ENCODE peak calls at places on chromosome 21, in five cellular contexts. One of them, this sample, is unnamed.
A peak's percentile ranks its signal among the peaks of the same experiment; 100 is the strongest.

GRCh38 chr21:41579692-41580091 is 71.7 kb upstream of the TMPRSS2 start:
- DNase-seq in kidney: no peak
- DNase-seq in cardiac muscle cell: no peak
- DNase-seq in stomach: no peak
- DNase-seq in heart right ventricle: no peak
- DNase-seq in this sample: no peak

GRCh38 chr21:41684381-41685245 is 82.2 kb downstream of the RIPK4 start:
- DNase-seq in kidney: no peak
- DNase-seq in cardiac muscle cell: peak; percentile 68
- DNase-seq in stomach: peak; percentile 74
- DNase-seq in heart right ventricle: no peak
- DNase-seq in this sample: no peak

GRCh38 chr21:24046816-24047443 is 1560.4 kb downstream of the MRPL39 start:
- DNase-seq in kidney: no peak
- DNase-seq in cardiac muscle cell: no peak
- DNase-seq in stomach: no peak
- DNase-seq in heart right ventricle: no peak
- DNase-seq in this sample: no peak

GRCh38 chr21:39579734-39580332 is 32.9 kb upstream of the B3GALT5 start:
- DNase-seq in kidney: no peak
- DNase-seq in cardiac muscle cell: no peak
- DNase-seq in stomach: no peak
- DNase-seq in heart right ventricle: no peak
- DNase-seq in this sample: no peak

GRCh38 chr21:31974454-31974985 is 101.7 kb downstream of the HUNK start:
- DNase-seq in kidney: no peak
- DNase-seq in cardiac muscle cell: no peak
- DNase-seq in stomach: peak; percentile 28
- DNase-seq in heart right ventricle: no peak
- DNase-seq in this sample: no peak

GRCh38 chr21:26846036-26846931 is 1.1 kb upstream of the ADAMTS1 start:
- DNase-seq in kidney: peak; percentile 98
- DNase-seq in cardiac muscle cell: peak; percentile 93
- DNase-seq in stomach: peak; percentile 56
- DNase-seq in heart right ventricle: peak; percentile 94
- DNase-seq in this sample: no peak

GRCh38 chr21:28127390-28127789 is 865.3 kb downstream of the LTN1 start:
- DNase-seq in kidney: no peak
- DNase-seq in cardiac muscle cell: no peak
- DNase-seq in stomach: no peak
- DNase-seq in heart right ventricle: no peak
- DNase-seq in this sample: no peak

GRCh38 chr21:28972398-28972797 is 20.3 kb downstream of the LTN1 start:
- DNase-seq in kidney: no peak
- DNase-seq in cardiac muscle cell: no peak
- DNase-seq in stomach: no peak
- DNase-seq in heart right ventricle: no peak
- DNase-seq in this sample: no peak

GRCh38 chr21:37341254-37341960 is 25.2 kb upstream of the DYRK1A start:
- DNase-seq in kidney: no peak
- DNase-seq in cardiac muscle cell: peak; percentile 9
- DNase-seq in stomach: no peak
- DNase-seq in heart right ventricle: no peak
- DNase-seq in this sample: no peak

GRCh38 chr21:32770514-32771133 is 931 bp downstream of the PAXBP1 start:
- DNase-seq in kidney: no peak
- DNase-seq in cardiac muscle cell: no peak
- DNase-seq in stomach: no peak
- DNase-seq in heart right ventricle: no peak
- DNase-seq in this sample: peak; percentile 47

GRCh38 chr21:25457411-25457810 is 149.9 kb downstream of the MRPL39 start:
- DNase-seq in kidney: no peak
- DNase-seq in cardiac muscle cell: peak; percentile 52
- DNase-seq in stomach: no peak
- DNase-seq in heart right ventricle: no peak
- DNase-seq in this sample: no peak

GRCh38 chr21:26797878-26798456 is 47.2 kb downstream of the ADAMTS1 start:
- DNase-seq in kidney: no peak
- DNase-seq in cardiac muscle cell: no peak
- DNase-seq in stomach: no peak
- DNase-seq in heart right ventricle: no peak
- DNase-seq in this sample: no peak

GRCh38 chr21:41615613-41616012 is 107.7 kb upstream of the TMPRSS2 start:
- DNase-seq in kidney: no peak
- DNase-seq in cardiac muscle cell: peak; percentile 98
- DNase-seq in stomach: no peak
- DNase-seq in heart right ventricle: no peak
- DNase-seq in this sample: no peak

GRCh38 chr21:28761709-28762356 is 230.8 kb downstream of the LTN1 start:
- DNase-seq in kidney: no peak
- DNase-seq in cardiac muscle cell: no peak
- DNase-seq in stomach: no peak
- DNase-seq in heart right ventricle: no peak
- DNase-seq in this sample: no peak

GRCh38 chr21:31730687-31731111 is 1.2 kb downstream of the SCAF4 start:
- DNase-seq in kidney: no peak
- DNase-seq in cardiac muscle cell: no peak
- DNase-seq in stomach: no peak
- DNase-seq in heart right ventricle: no peak
- DNase-seq in this sample: peak; percentile 52

GRCh38 chr21:33412832-33413519 is 9.8 kb downstream of the IFNGR2 start:
- DNase-seq in kidney: peak; percentile 71
- DNase-seq in cardiac muscle cell: no peak
- DNase-seq in stomach: peak; percentile 37
- DNase-seq in heart right ventricle: no peak
- DNase-seq in this sample: no peak

DNA sequence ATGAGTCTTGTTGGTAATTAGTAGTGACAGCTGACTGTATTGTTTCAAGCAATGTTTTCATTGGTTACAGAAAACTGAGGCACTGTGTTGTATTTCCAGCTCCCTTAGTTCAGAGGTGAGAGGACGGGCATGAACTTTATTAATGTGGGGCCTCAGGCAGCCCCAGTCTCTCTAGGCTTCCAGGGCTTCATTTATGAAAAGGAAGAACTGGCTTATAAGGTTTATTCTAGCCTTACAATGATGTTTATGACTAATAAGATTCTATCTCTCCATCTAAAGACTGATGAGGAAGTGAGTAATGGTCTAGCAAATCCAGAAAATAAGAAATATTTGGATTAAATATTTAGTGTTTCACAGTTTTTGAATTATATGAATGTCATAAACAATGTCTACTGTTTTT is 41.5 kb downstream of the CBS start:
- DNase-seq in kidney: no peak
- DNase-seq in cardiac muscle cell: no peak
- DNase-seq in stomach: no peak
- DNase-seq in heart right ventricle: no peak
- DNase-seq in this sample: no peak
- H3K27ac ChIP-seq in kidney: no peak overlapping the region
- H3K27ac ChIP-seq in cardiac muscle cell: no peak overlapping the region
- H3K27ac ChIP-seq in stomach: no peak overlapping the region
- H3K27ac ChIP-seq in heart right ventricle: no peak overlapping the region
- H3K27ac ChIP-seq in this sample: no peak overlapping the region

DNA sequence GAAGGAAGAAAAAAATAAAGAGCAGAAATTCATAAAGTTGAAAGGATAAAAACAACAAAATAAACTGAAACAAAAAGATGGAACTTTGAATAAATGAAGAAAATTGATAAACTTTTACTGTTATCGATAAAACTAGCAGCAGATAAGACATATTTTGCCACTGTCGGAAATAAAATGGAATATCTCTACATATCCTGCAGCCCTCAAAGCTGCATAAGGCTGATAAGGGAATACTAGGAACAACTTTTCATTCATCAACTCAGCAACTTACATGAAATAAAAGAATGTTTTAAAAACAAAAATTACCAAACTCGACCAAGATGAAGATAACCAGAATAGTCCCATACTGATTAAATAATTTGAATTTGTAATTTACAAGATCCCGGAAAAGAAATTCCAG is 48.0 kb upstream of the GRIK1 start:
- DNase-seq in kidney: no peak
- DNase-seq in cardiac muscle cell: no peak
- DNase-seq in stomach: no peak
- DNase-seq in heart right ventricle: no peak
- DNase-seq in this sample: no peak
- TF ChIP-seq CTCF in kidney: no peak
- TF ChIP-seq CTCF in cardiac muscle cell: no peak
- TF ChIP-seq CTCF in stomach: no peak
- TF ChIP-seq CTCF in heart right ventricle: no peak
- TF ChIP-seq CTCF in this sample: no peak

GRCh38 chr21:35849131-35849530 is 211.2 kb downstream of the SETD4 start:
- DNase-seq in kidney: no peak
- DNase-seq in cardiac muscle cell: peak; percentile 68
- DNase-seq in stomach: no peak
- DNase-seq in heart right ventricle: peak; percentile 16
- DNase-seq in this sample: no peak

GRCh38 chr21:35850029-35850428 is 210.3 kb downstream of the SETD4 start:
- DNase-seq in kidney: no peak
- DNase-seq in cardiac muscle cell: peak; percentile 67
- DNase-seq in stomach: no peak
- DNase-seq in heart right ventricle: no peak
- DNase-seq in this sample: no peak

GRCh38 chr21:35852820-35853219 is 207.5 kb downstream of the SETD4 start:
- DNase-seq in kidney: no peak
- DNase-seq in cardiac muscle cell: no peak
- DNase-seq in stomach: no peak
- DNase-seq in heart right ventricle: no peak
- DNase-seq in this sample: no peak

GRCh38 chr21:35853321-35853922 is 206.9 kb downstream of the SETD4 start:
- DNase-seq in kidney: no peak
- DNase-seq in cardiac muscle cell: no peak
- DNase-seq in stomach: no peak
- DNase-seq in heart right ventricle: no peak
- DNase-seq in this sample: no peak

DNA sequence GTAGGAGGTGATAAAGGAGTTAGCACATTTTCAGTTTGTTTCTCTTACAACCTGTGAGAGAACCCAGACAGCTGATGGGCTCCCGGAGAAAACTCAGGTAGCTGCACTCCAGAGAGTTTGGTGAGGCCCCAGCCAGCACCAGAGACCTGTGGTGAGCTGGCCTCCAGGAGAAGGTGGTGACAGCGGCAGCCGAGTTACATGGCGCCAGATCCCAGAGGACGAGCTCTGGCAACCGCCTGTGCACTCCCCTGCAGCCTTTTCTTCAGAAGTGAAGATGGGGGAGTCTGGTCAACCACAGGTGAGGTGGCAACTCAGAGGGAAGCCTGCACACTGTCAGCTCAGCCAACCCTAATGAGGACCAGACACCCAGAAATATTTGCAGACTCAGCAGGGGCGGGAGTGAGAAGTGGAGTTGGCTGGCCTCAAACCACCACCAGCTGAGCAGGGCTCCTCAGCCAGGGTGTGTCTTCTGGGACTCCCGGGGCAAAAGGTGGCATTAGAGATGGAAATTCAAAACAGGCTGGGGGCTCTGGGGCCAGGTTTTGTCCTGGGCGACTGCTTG is 209.7 kb downstream of the SETD4 start:
- DNase-seq in kidney: no peak
- DNase-seq in cardiac muscle cell: peak; percentile 9
- DNase-seq in stomach: no peak
- DNase-seq in heart right ventricle: no peak
- DNase-seq in this sample: no peak
- H3K27ac ChIP-seq in kidney: no peak overlapping the region
- H3K27ac ChIP-seq in cardiac muscle cell: no peak overlapping the region
- H3K27ac ChIP-seq in stomach: peak overlapping the region; percentile 46
- H3K27ac ChIP-seq in heart right ventricle: peak overlapping the region; percentile 68
- H3K27ac ChIP-seq in this sample: no peak overlapping the region

GRCh38 chr21:16605588-16605987 is 875.8 kb downstream of the USP25 start:
- DNase-seq in kidney: no peak
- DNase-seq in cardiac muscle cell: peak; percentile 52
- DNase-seq in stomach: no peak
- DNase-seq in heart right ventricle: no peak
- DNase-seq in this sample: no peak

GRCh38 chr21:16608209-16608830 is 878.5 kb downstream of the USP25 start:
- DNase-seq in kidney: no peak
- DNase-seq in cardiac muscle cell: peak; percentile 25
- DNase-seq in stomach: no peak
- DNase-seq in heart right ventricle: no peak
- DNase-seq in this sample: no peak
- TF ChIP-seq CTCF in kidney: peak; percentile 29
- TF ChIP-seq CTCF in cardiac muscle cell: peak; percentile 34
- TF ChIP-seq CTCF in stomach: no peak
- TF ChIP-seq CTCF in heart right ventricle: peak; percentile 49
- TF ChIP-seq CTCF in this sample: no peak

GRCh38 chr21:46039891-46040660 is 57.8 kb upstream of the COL6A2 start:
- DNase-seq in kidney: no peak
- DNase-seq in cardiac muscle cell: no peak
- DNase-seq in stomach: no peak
- DNase-seq in heart right ventricle: no peak
- DNase-seq in this sample: no peak
- H3K27ac ChIP-seq in kidney: no peak overlapping the region
- H3K27ac ChIP-seq in cardiac muscle cell: no peak overlapping the region
- H3K27ac ChIP-seq in stomach: no peak overlapping the region
- H3K27ac ChIP-seq in heart right ventricle: no peak overlapping the region
- H3K27ac ChIP-seq in this sample: no peak overlapping the region

This sample was measured in WERI-Rb-1.